ENCODE peak calls at places on chromosomes 12 and 14, in four cellular contexts. Y is fibroblast of mammary gland, A is fibroblast of lung, C is astrocyte of the spinal cord. D is an unnamed sample.

GRCh38 chr12:65496617-65497016 is 218.1 kb downstream of the MSRB3 start:
- DNase-seq in C (no peak), A (no peak), Y (peak; percentile 64), D (no peak)

GRCh38 chr12:68111995-68112394 is 47.5 kb downstream of the IFNG start:
- DNase-seq in C (no peak), Y (no peak), A (peak; percentile 18), D (no peak)

GRCh38 chr14:69045857-69046351 is 66.8 kb upstream of the ACTN1 start:
- DNase-seq in A (peak; percentile 70), Y (peak; percentile 87), C (peak; percentile 80), D (no peak)

GRCh38 chr12:122086641-122087285 is 8.2 kb downstream of the MLXIP start:
- DNase-seq in C (no peak), Y (no peak), A (no peak), D (no peak)

GRCh38 chr12:110329710-110330109 is 48.7 kb downstream of the ATP2A2 start:
- DNase-seq in C (no peak), A (no peak), Y (no peak), D (no peak)

GRCh38 chr12:92085483-92086040 is 60.1 kb downstream of the BTG1 start:
- DNase-seq in Y (no peak), C (no peak), A (no peak), D (no peak)

GRCh38 chr12:132172619-132173018 is 28.4 kb downstream of the NOC4L start:
- DNase-seq in Y (no peak), A (no peak), C (no peak), D (no peak)

GRCh38 chr14:63276492-63277342 is 42.0 kb downstream of the GPHB5 start:
- DNase-seq in C (peak; percentile 59), A (peak; percentile 65), Y (peak; percentile 64), D (no peak)

GRCh38 chr12:14399871-14400270 is 34.4 kb downstream of the ATF7IP start:
- DNase-seq in A (peak; percentile 87), Y (peak; percentile 56), C (peak; percentile 73), D (no peak)

GRCh38 chr12:21296751-21297406 is 37.8 kb downstream of the SLCO1A2 start:
- DNase-seq in A (peak; percentile 8), Y (peak; percentile 19), C (peak; percentile 35), D (no peak)

GRCh38 chr12:10140001-10140400 is 10.0 kb upstream of the CLEC7A start:
- DNase-seq in A (peak; percentile 37), C (peak; percentile 71), Y (peak; percentile 61), D (no peak)

GRCh38 chr14:68757618-68758081 is 35.2 kb downstream of the ZFP36L1 start:
- DNase-seq in Y (peak; percentile 47), A (peak; percentile 33), C (peak; percentile 29), D (no peak)

GRCh38 chr12:89346741-89347324 is 5.5 kb downstream of the DUSP6 start:
- DNase-seq in Y (peak; percentile 64), C (peak; percentile 65), A (peak; percentile 74), D (no peak)

GRCh38 chr14:97426776-97427175 is 629.6 kb downstream of the VRK1 start:
- DNase-seq in C (no peak), A (no peak), Y (no peak), D (no peak)

GRCh38 chr12:80778005-80778541 is 61.4 kb downstream of the MYF5 start:
- DNase-seq in Y (peak; percentile 98), C (peak; percentile 94), A (peak; percentile 94), D (no peak)

GRCh38 chr12:132395908-132396305 is 66.5 kb upstream of the GALNT9 start:
- DNase-seq in Y (no peak), C (no peak), A (no peak), D (no peak)

GRCh38 chr14:23365353-23366162 is 586 bp upstream of the EFS start:
- DNase-seq in A (peak; percentile 29), Y (no peak), C (peak; percentile 13), D (peak; percentile 77)

GRCh38 chr14:104885031-104885972 is 20.2 kb downstream of the CEP170B start:
- DNase-seq in Y (no peak), A (no peak), C (no peak), D (peak; percentile 17)

GRCh38 chr14:81716953-81717352 is 183.3 kb upstream of the SEL1L start:
- DNase-seq in Y (no peak), A (no peak), C (no peak), D (no peak)

GRCh38 chr12:50554651-50555050 is 49.9 kb downstream of the DIP2B start:
- DNase-seq in C (no peak), A (no peak), Y (no peak), D (no peak)

GRCh38 chr12:14283489-14284144 is 81.9 kb upstream of the ATF7IP start:
- DNase-seq in C (no peak), Y (no peak), A (no peak), D (no peak)

GRCh38 chr12:6182279-6182898 is 17.8 kb upstream of the CD9 start:
- DNase-seq in C (peak; percentile 79), Y (peak; percentile 89), A (peak; percentile 70), D (no peak)

GRCh38 chr14:56196274-56196673 is 78.1 kb downstream of the PELI2 start:
- DNase-seq in Y (peak; percentile 75), A (peak; percentile 58), C (peak; percentile 40), D (no peak)

GRCh38 chr14:39107624-39108023 is 4.6 kb upstream of the SEC23A start:
- DNase-seq in C (peak; percentile 52), Y (peak; percentile 63), A (peak; percentile 47), D (no peak)

GRCh38 chr14:69358233-69358963 is 39.7 kb downstream of the ERH start:
- DNase-seq in Y (no peak), C (no peak), A (peak; percentile 28), D (no peak)

GRCh38 chr14:105021656-105022275 is 883 bp upstream of the CDCA4 start:
- DNase-seq in A (peak; percentile 54), Y (peak; percentile 45), C (no peak), D (peak; percentile 70)

GRCh38 chr12:53930591-53931255 is 7.9 kb upstream of the HOXC13 start:
- DNase-seq in C (no peak), A (no peak), Y (no peak), D (no peak)

GRCh38 chr14:100855256-100855930 is 29.5 kb downstream of the MEG3 start:
- DNase-seq in Y (no peak), A (no peak), C (no peak), D (no peak)

GRCh38 chr14:66043921-66044320 is 442.2 kb upstream of the CCDC196 start:
- DNase-seq in A (peak; percentile 22), C (no peak), Y (no peak), D (no peak)

GRCh38 chr12:118175823-118176447 is 40.0 kb downstream of the PEBP1 start:
- DNase-seq in A (no peak), C (no peak), Y (no peak), D (no peak)

GRCh38 chr12:93766802-93767523 is 89.8 kb downstream of the CRADD start:
- DNase-seq in A (peak; percentile 60), C (peak; percentile 78), Y (peak; percentile 86), D (no peak)

GRCh38 chr12:118727196-118727595 is 254.1 kb upstream of the SRRM4 start:
- DNase-seq in C (no peak), A (no peak), Y (no peak), D (no peak)

GRCh38 chr12:125406131-125406530 is 340.9 kb downstream of the AACS start:
- DNase-seq in A (no peak), C (no peak), Y (no peak), D (no peak)

GRCh38 chr12:4858385-4858784 is 51.3 kb upstream of the KCNA1 start:
- DNase-seq in C (no peak), Y (no peak), A (no peak), D (no peak)

GRCh38 chr14:87332001-87332400 is 661.0 kb downstream of the GALC start:
- DNase-seq in Y (peak; percentile 80), C (peak; percentile 46), A (peak; percentile 80), D (no peak)

GRCh38 chr12:47900101-47900479 is 4.7 kb downstream of the VDR start:
- DNase-seq in C (no peak), Y (no peak), A (no peak), D (no peak)

GRCh38 chr12:47901285-47902093 is 3.3 kb downstream of the VDR start:
- DNase-seq in C (no peak), Y (no peak), A (no peak), D (no peak)

GRCh38 chr12:47902131-47902639 is 2.6 kb downstream of the VDR start:
- DNase-seq in Y (no peak), C (no peak), A (no peak), D (no peak)

GRCh38 chr12:47899466-47899865 is 5.3 kb downstream of the VDR start:
- DNase-seq in Y (no peak), A (no peak), C (no peak), D (no peak)

DNA sequence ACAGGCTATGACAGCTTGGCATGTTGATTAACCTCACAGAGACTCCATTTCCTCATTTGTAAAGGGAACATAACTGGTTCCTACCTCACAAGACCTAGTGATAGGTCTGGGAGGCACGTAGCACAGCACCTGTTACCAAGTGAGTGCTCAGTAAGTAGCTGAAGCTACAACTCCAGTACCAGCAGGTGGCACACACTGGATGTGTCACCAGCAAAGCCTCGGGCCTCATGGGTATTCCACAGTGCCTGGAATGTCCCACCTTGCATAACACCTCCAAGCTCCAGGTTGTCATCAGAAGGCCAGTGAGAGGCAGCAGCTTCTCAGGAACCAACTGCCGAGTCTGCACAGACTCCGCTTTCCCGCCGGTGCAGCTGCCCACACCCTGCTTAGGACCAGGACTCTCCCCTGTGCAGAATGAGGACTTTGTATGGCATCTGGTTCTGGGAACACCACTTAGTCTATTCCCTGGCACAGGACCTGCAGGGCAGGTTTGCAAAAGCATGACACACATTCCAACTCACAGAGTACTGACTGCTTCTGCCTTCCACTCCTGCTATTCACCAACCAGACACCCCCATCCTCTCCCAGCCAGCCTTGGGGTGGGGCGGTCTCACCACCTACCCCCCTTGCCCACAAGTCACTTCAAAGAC is 4.2 kb downstream of the VDR start:
- DNase-seq in A (peak; percentile 12), C (no peak), Y (no peak), D (no peak)
- TF ChIP-seq CTCF in A (no peak), C (no peak), Y (no peak), D (no peak)

DNA sequence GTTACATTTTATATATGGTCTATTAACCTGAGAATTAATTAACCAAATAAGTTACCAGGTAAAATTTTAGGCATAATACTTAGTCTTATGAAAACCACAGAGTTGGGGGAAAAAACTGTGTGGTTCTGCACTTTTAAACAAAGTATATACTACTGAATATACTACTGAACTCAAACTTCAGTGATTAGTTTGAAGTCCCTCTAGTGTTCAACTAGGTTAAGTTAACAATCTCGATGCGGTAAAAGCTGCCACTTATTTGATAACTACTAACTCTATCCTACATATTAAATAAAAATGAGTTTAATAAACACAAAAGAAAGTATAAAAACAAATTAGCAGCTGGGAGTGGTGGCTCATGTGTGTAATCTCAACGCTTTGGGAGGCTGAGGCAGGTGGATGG is 56.7 kb downstream of the MED13L start:
- DNase-seq in C (no peak), Y (no peak), A (no peak), D (no peak)
- TF ChIP-seq CTCF in C (no peak), Y (peak; percentile 3), A (no peak), D (peak; percentile 14)

GRCh38 chr14:61080591-61081010 is 99.6 kb downstream of the SLC38A6 start:
- DNase-seq in A (peak; percentile 92), C (peak; percentile 86), Y (peak; percentile 99), D (no peak)
- TF ChIP-seq CTCF in A (no peak), C (no peak), Y (peak; percentile 41), D (no peak)

DNA sequence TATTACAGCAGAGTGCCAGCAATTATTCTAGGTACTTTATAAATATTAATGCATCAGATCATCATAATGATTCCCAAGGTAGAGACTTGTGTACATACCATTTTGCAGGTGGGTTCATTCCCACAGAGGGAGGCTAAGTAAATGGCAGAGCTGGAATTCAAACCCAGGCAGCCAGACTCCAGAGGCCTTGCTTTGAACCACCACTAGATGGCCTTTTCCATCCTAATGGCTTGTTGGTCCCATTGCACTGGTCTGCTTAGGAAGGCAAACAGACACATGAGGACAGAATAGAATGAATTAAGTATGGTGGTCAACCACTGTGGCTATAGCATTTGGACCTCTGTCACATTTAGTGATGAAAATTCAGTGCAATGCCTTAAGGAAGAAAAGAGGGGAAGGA is 158.7 kb downstream of the METTL25 start:
- DNase-seq in C (no peak), A (no peak), Y (peak; percentile 12), D (no peak)
- TF ChIP-seq CTCF in C (peak; percentile 46), A (peak; percentile 52), Y (peak; percentile 51), D (no peak)

D was measured in mesothelial cell of epicardium.